ENCODE peak calls at places on chromosomes 13 and 19, in seven cellular contexts. V is astrocyte; B is NB4; J is naive thymus-derived CD4-positive, alpha-beta T cell; D is brain microvascular endothelial cell; G is epithelial cell of proximal tubule; A is esophagus squamous epithelium. T is an unnamed sample.

GRCh38 chr19:7333198-7334118 is 15.3 kb upstream of the ARHGEF18 start:
- DNase-seq in V (peak; percentile 8), D (no peak), B (no peak), G (peak; percentile 12), A (no peak), J (no peak), T (no peak)

GRCh38 chr13:60351816-60352215 is 45.2 kb upstream of the TDRD3 start:
- DNase-seq in J (no peak), V (no peak), D (no peak), G (no peak), B (no peak), A (no peak), T (no peak)

GRCh38 chr19:12224676-12225075 is 61.8 kb downstream of the ZNF136 start:
- DNase-seq in B (no peak), G (no peak), A (no peak), D (peak; percentile 9), V (no peak), J (no peak), T (no peak)

GRCh38 chr19:38557205-38557799 is 60.5 kb downstream of the MAP4K1 start:
- DNase-seq in G (no peak), D (no peak), J (no peak), B (peak; percentile 89), V (no peak), A (no peak), T (no peak)

GRCh38 chr19:39539165-39539518 is 819 bp downstream of the EID2 start:
- DNase-seq in A (no peak), V (peak; percentile 63), J (no peak), B (no peak), G (peak; percentile 58), D (no peak), T (peak; percentile 37)

GRCh38 chr19:11205939-11206570 is 8.7 kb upstream of the KANK2 start:
- DNase-seq in G (no peak), B (no peak), J (no peak), V (no peak), A (no peak), D (no peak), T (no peak)

GRCh38 chr13:33261426-33262068 is 24.0 kb downstream of the STARD13 start:
- DNase-seq in J (no peak), D (no peak), B (no peak), G (no peak), V (no peak), A (no peak), T (no peak)

GRCh38 chr19:33649919-33650305 is 28.2 kb downstream of the CHST8 start:
- DNase-seq in A (no peak), J (no peak), B (peak; percentile 11), G (no peak), V (no peak), D (no peak), T (no peak)

GRCh38 chr19:5172859-5173577 is 167.6 kb downstream of the PTPRS start:
- DNase-seq in G (no peak), J (no peak), V (peak; percentile 96), D (peak; percentile 99), A (no peak), B (peak; percentile 27), T (no peak)

GRCh38 chr19:42042455-42043170 is 27.4 kb downstream of the GRIK5 start:
- DNase-seq in D (no peak), B (no peak), A (no peak), G (no peak), J (no peak), V (no peak), T (no peak)

GRCh38 chr19:8168537-8168936 is 19.1 kb upstream of the FBN3 start:
- DNase-seq in A (no peak), B (no peak), G (no peak), J (no peak), V (no peak), D (no peak), T (no peak)

GRCh38 chr13:113816248-113816924 is 47.5 kb downstream of the GAS6 start:
- DNase-seq in B (peak; percentile 39), V (no peak), G (no peak), A (no peak), D (no peak), J (no peak), T (no peak)
- H3K4me3 ChIP-seq in B (peak overlapping the region; percentile 81), V (no peak overlapping the region), G (no peak overlapping the region), A (no peak overlapping the region), D (no peak overlapping the region), J (peak overlapping the region; percentile 28), T (peak overlapping the region; percentile 79)

GRCh38 chr19:48397263-48397635 is 3.8 kb downstream of the GRIN2D start:
- DNase-seq in A (no peak), G (no peak), B (no peak), V (no peak), D (no peak), J (no peak), T (no peak)
- H3K4me3 ChIP-seq in A (no peak overlapping the region), G (no peak overlapping the region), B (peak overlapping the region; percentile 55), V (peak overlapping the region; percentile 60), D (peak overlapping the region; percentile 59), J (peak overlapping the region; percentile 63), T (peak overlapping the region; percentile 51)

GRCh38 chr19:3463959-3464796 is 16.1 kb downstream of the SMIM24 start:
- DNase-seq in V (no peak), D (no peak), J (no peak), B (no peak), A (no peak), G (no peak), T (no peak)
- H3K4me3 ChIP-seq in V (no peak overlapping the region), D (no peak overlapping the region), J (no peak overlapping the region), B (no peak overlapping the region), A (no peak overlapping the region), G (no peak overlapping the region), T (no peak overlapping the region)

GRCh38 chr19:4065430-4066175 is 1.1 kb downstream of the ZBTB7A start:
- DNase-seq in V (peak; percentile 90), D (peak; percentile 91), A (peak; percentile 78), G (peak; percentile 46), J (peak; percentile 98), B (peak; percentile 94), T (peak; percentile 97)
- H3K4me3 ChIP-seq in V (peak overlapping the region; percentile 70), D (peak overlapping the region; percentile 71), A (peak overlapping the region; percentile 98), G (peak overlapping the region; percentile 86), J (no peak overlapping the region), B (no peak overlapping the region), T (peak overlapping the region; percentile 69)

GRCh38 chr19:50358483-50359431 is 6.7 kb downstream of the NAPSA start:
- DNase-seq in V (no peak), G (no peak), J (peak; percentile 77), D (no peak), A (no peak), B (no peak), T (peak; percentile 50)
- H3K4me3 ChIP-seq in V (peak overlapping the region; percentile 36), G (peak overlapping the region; percentile 25), J (peak overlapping the region; percentile 78), D (peak overlapping the region; percentile 48), A (peak overlapping the region; percentile 26), B (no peak overlapping the region), T (peak overlapping the region; percentile 60)